ENCODE peak calls at places on chromosome 17, in five cellular contexts. One of them, this sample, is unnamed.

GRCh38 chr17:31900877-31901276 is 631 bp downstream of the UTP6 start:
- DNase-seq in ovary: no peak
- DNase-seq in HL-60: no peak
- DNase-seq in heart right ventricle: no peak
- DNase-seq in cardiac fibroblast: peak
- DNase-seq in this sample: no peak

GRCh38 chr17:55346658-55347057 is 75.0 kb downstream of the MMD start:
- DNase-seq in ovary: no peak
- DNase-seq in HL-60: no peak
- DNase-seq in heart right ventricle: no peak
- DNase-seq in cardiac fibroblast: no peak
- DNase-seq in this sample: no peak

GRCh38 chr17:12712415-12712814 is 46.7 kb downstream of the MYOCD start:
- DNase-seq in ovary: no peak
- DNase-seq in HL-60: no peak
- DNase-seq in heart right ventricle: no peak
- DNase-seq in cardiac fibroblast: no peak
- DNase-seq in this sample: no peak

GRCh38 chr17:57470906-57471305 is 214.6 kb downstream of the MSI2 start:
- DNase-seq in ovary: no peak
- DNase-seq in HL-60: no peak
- DNase-seq in heart right ventricle: no peak
- DNase-seq in cardiac fibroblast: no peak
- DNase-seq in this sample: no peak

GRCh38 chr17:50774225-50774803 is 7.0 kb upstream of the ANKRD40CL start:
- DNase-seq in ovary: no peak
- DNase-seq in HL-60: no peak
- DNase-seq in heart right ventricle: no peak
- DNase-seq in cardiac fibroblast: no peak
- DNase-seq in this sample: no peak

GRCh38 chr17:48276776-48277175 is 153.2 kb downstream of the SKAP1 start:
- DNase-seq in ovary: no peak
- DNase-seq in HL-60: no peak
- DNase-seq in heart right ventricle: no peak
- DNase-seq in cardiac fibroblast: no peak
- DNase-seq in this sample: no peak

GRCh38 chr17:3944485-3945388 is 19.5 kb downstream of the ATP2A3 start:
- DNase-seq in ovary: peak
- DNase-seq in HL-60: no peak
- DNase-seq in heart right ventricle: peak
- DNase-seq in cardiac fibroblast: peak
- DNase-seq in this sample: no peak

GRCh38 chr17:52064791-52065211 is 93.7 kb downstream of the CA10 start:
- DNase-seq in ovary: no peak
- DNase-seq in HL-60: no peak
- DNase-seq in heart right ventricle: no peak
- DNase-seq in cardiac fibroblast: no peak
- DNase-seq in this sample: no peak

DNA sequence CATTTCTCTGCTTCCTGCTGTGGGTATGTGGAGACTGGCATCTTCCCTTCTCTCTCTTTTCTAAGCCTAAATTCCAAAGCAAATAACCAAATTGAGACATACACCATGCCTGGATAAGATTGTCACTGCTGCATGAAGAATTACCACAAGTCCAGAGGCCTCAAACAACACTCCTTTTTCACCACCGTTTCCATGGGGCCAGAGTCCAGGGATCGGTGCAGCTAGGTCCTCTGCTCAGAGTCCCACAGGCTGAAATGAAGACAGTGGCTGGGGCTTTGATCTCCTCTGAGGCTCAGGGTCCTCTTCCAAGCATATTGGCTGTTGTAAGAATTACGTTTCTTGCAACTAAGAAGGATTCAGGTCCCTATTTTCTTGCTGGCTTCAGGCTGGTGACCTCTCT is 130.4 kb downstream of the SLC39A11 start:
- DNase-seq in ovary: no peak
- DNase-seq in HL-60: no peak
- DNase-seq in heart right ventricle: no peak
- DNase-seq in cardiac fibroblast: no peak
- DNase-seq in this sample: no peak
- TF ChIP-seq CTCF in ovary: no peak
- TF ChIP-seq CTCF in HL-60: no peak
- TF ChIP-seq CTCF in heart right ventricle: no peak
- TF ChIP-seq CTCF in cardiac fibroblast: no peak
- TF ChIP-seq CTCF in this sample: no peak

DNA sequence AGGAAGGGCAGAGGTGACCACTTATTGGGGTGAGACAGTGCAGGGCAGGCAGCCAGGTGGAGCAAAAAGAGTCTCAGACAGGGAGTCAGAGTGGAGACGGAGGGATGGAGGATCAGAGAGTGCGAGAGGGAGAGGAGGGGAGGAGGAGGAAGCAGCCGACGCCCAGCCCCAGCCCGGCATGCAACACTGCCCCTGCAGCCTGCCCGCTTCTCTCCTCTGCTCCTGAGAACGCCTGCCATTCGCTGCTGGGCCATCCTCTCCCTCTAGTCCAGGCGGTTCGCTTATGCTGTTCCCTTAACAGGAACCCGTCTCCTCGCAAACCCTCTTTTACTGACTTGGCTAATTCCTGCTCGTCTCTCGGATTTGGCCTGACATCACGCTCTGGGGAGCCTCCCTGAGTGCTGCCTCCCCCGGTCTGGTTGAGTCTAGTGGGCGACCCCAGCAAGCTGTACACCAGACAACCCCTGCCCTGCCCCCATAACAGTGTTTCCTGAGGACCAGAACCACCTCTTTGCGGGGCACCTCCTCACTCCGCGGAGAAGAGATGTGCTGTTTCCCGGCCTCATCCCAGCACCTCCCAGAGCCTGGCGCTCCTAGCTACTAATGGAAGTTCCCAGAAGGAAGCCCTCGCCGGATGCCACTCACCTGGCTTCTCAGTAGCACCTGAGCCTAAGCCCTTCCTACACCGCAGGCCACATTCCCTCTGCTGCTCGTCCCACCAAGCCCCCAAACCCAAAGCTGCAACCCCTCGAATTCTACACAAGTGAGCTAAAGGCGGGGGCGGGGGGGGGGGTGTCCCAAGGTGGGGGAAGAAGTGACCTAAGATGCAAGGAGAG is 61.2 kb upstream of the CCL1 start:
- DNase-seq in ovary: no peak
- DNase-seq in HL-60: no peak
- DNase-seq in heart right ventricle: no peak
- DNase-seq in cardiac fibroblast: no peak
- DNase-seq in this sample: no peak
- H3K4me3 ChIP-seq in ovary: no peak
- H3K4me3 ChIP-seq in HL-60: no peak
- H3K4me3 ChIP-seq in heart right ventricle: no peak
- H3K4me3 ChIP-seq in cardiac fibroblast: no peak
- H3K4me3 ChIP-seq in this sample: no peak

GRCh38 chr17:45756266-45756989 is 27.7 kb upstream of the CRHR1 start:
- DNase-seq in ovary: no peak
- DNase-seq in HL-60: no peak
- DNase-seq in heart right ventricle: no peak
- DNase-seq in cardiac fibroblast: no peak
- DNase-seq in this sample: no peak
- TF ChIP-seq CTCF in ovary: no peak
- TF ChIP-seq CTCF in HL-60: no peak
- TF ChIP-seq CTCF in heart right ventricle: no peak
- TF ChIP-seq CTCF in cardiac fibroblast: no peak
- TF ChIP-seq CTCF in this sample: no peak

GRCh38 chr17:71085238-71086033 is 916.1 kb downstream of the KCNJ2 start:
- DNase-seq in ovary: no peak
- DNase-seq in HL-60: no peak
- DNase-seq in heart right ventricle: no peak
- DNase-seq in cardiac fibroblast: no peak
- DNase-seq in this sample: no peak

GRCh38 chr17:71084838-71085237 is 915.5 kb downstream of the KCNJ2 start:
- DNase-seq in ovary: no peak
- DNase-seq in HL-60: no peak
- DNase-seq in heart right ventricle: no peak
- DNase-seq in cardiac fibroblast: no peak
- DNase-seq in this sample: no peak

GRCh38 chr17:71084219-71084618 is 914.9 kb downstream of the KCNJ2 start:
- DNase-seq in ovary: no peak
- DNase-seq in HL-60: no peak
- DNase-seq in heart right ventricle: no peak
- DNase-seq in cardiac fibroblast: peak
- DNase-seq in this sample: no peak

GRCh38 chr17:71081666-71082065 is 912.3 kb downstream of the KCNJ2 start:
- DNase-seq in ovary: no peak
- DNase-seq in HL-60: no peak
- DNase-seq in heart right ventricle: no peak
- DNase-seq in cardiac fibroblast: no peak
- DNase-seq in this sample: no peak

DNA sequence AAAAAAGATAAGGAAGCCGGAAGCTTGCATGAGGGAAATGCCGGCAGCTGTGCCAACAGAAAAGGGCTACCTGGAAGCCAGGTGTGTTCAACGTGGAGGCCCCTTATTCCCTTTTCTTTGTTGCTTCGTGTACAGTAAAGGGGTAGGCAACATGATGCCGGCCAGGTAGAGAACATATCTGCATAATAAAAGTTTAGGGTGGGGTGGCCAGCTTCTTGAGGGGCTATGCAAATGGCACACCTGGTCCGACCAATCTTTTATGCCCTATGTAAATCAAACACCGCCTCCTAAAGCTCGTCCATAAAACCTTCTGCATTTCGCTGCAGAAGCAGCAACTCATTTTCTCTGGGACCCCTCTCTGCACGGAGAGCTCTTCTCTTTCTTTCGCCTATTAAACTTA is 911.6 kb downstream of the KCNJ2 start:
- DNase-seq in ovary: no peak
- DNase-seq in HL-60: no peak
- DNase-seq in heart right ventricle: no peak
- DNase-seq in cardiac fibroblast: no peak
- DNase-seq in this sample: no peak
- H3K4me3 ChIP-seq in ovary: no peak
- H3K4me3 ChIP-seq in HL-60: no peak
- H3K4me3 ChIP-seq in heart right ventricle: no peak
- H3K4me3 ChIP-seq in cardiac fibroblast: no peak
- H3K4me3 ChIP-seq in this sample: no peak

DNA sequence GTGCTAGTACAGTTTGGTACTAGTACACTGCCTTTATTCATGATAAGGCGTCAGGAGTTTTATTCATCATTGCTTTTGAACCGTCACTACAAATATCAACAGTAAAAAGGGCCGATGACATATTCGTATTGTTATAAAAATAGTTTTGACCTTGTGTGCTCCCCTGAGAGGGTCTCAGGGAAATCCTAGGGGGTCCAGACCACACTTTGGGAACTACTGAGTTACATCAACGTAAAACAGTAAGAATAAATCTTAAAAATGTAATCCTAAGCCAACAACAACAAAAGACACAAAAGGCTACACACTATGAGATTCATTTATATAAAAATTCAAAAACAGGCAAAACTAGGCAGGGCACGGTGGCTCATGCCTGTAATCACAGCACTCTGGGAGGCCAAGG is 11.2 kb downstream of the MYH10 start:
- DNase-seq in ovary: no peak
- DNase-seq in HL-60: no peak
- DNase-seq in heart right ventricle: no peak
- DNase-seq in cardiac fibroblast: no peak
- DNase-seq in this sample: no peak
- TF ChIP-seq CTCF in ovary: no peak
- TF ChIP-seq CTCF in HL-60: no peak
- TF ChIP-seq CTCF in heart right ventricle: no peak
- TF ChIP-seq CTCF in cardiac fibroblast: no peak
- TF ChIP-seq CTCF in this sample: no peak

DNA sequence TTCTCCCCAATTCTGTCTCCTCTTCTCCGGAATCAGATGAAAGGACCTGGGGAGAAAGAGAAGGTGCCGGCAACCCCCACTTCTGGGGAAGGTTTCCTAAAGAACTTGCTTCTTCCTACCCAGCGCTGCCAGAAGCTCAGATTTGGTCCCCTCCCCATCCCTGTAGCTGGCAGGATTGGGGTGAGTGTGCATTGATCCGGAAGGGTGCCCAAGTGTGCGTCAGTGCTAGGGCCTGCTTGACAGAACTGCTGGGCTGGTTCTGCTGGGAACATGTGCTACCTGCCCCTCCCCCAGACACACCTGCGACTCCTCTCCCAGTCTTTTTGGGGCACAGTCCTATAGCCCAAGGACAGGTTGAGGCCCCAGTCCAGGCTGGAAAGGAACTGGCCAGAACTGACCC is 3.3 kb downstream of the ARL4D start:
- DNase-seq in ovary: no peak
- DNase-seq in HL-60: no peak
- DNase-seq in heart right ventricle: no peak
- DNase-seq in cardiac fibroblast: no peak
- DNase-seq in this sample: no peak
- H3K4me3 ChIP-seq in ovary: no peak
- H3K4me3 ChIP-seq in HL-60: no peak
- H3K4me3 ChIP-seq in heart right ventricle: no peak
- H3K4me3 ChIP-seq in cardiac fibroblast: no peak
- H3K4me3 ChIP-seq in this sample: no peak

This sample was measured in AG09309.